ENCODE peak calls at places on chromosomes 4 and X, in seven cellular contexts. V is stimulated activated CD4-positive, alpha-beta T cell treated with anti-CD3 and anti-CD28 coated beads, TNF-alpha, amount 100 ng/mL, for 1 hour; Q is hepatocyte; G is left cardiac atrium; S is AG08396; O is NCI-H2081; I is T-helper 9 cell. M is an unnamed sample.
A peak's percentile ranks its signal among the peaks of the same experiment; 100 is the strongest.

GRCh38 chrX:5575407-5575806 is 653.3 kb downstream of the NLGN4X start:
- DNase-seq in V (no peak), Q (no peak), G (no peak), S (no peak), O (no peak), I (no peak), M (no peak)

GRCh38 chr4:138562544-138562961 is 320.4 kb upstream of the SLC7A11 start:
- DNase-seq in V (no peak), Q (no peak), G (no peak), S (peak; percentile 48), O (no peak), I (no peak), M (no peak)

GRCh38 chr4:108163352-108163751 is 5.4 kb downstream of the LEF1 start:
- DNase-seq in V (no peak), Q (no peak), G (no peak), S (no peak), O (no peak), I (no peak), M (no peak)

GRCh38 chrX:31608651-31609050 is 536.8 kb upstream of the FTHL17 start:
- DNase-seq in V (no peak), Q (no peak), G (no peak), S (no peak), O (no peak), I (no peak), M (no peak)

GRCh38 chrX:69102805-69103204 is 62.4 kb downstream of the PJA1 start:
- DNase-seq in V (no peak), Q (no peak), G (no peak), S (no peak), O (no peak), I (no peak), M (no peak)

GRCh38 chr4:7897811-7898210 is 41.9 kb downstream of the AFAP1 start:
- DNase-seq in V (no peak), Q (no peak), G (no peak), S (no peak), O (no peak), I (no peak), M (no peak)

GRCh38 chr4:36551697-36552214 is 270.3 kb downstream of the DTHD1 start:
- DNase-seq in V (no peak), Q (no peak), G (no peak), S (no peak), O (no peak), I (no peak), M (no peak)

GRCh38 chr4:7623468-7623867 is 188.7 kb upstream of the PSAPL1 start:
- DNase-seq in V (no peak), Q (no peak), G (no peak), S (no peak), O (no peak), I (no peak), M (no peak)

GRCh38 chrX:134600714-134601113 is 57.6 kb downstream of the PLAC1 start:
- DNase-seq in V (no peak), Q (no peak), G (no peak), S (no peak), O (no peak), I (no peak), M (no peak)

GRCh38 chr4:103424853-103425252 is 226.7 kb upstream of the CENPE start:
- DNase-seq in V (no peak), Q (peak; percentile 33), G (no peak), S (no peak), O (no peak), I (no peak), M (no peak)

GRCh38 chr4:8907596-8908205 is 36.1 kb upstream of the HMX1 start:
- DNase-seq in V (no peak), Q (no peak), G (no peak), S (no peak), O (no peak), I (no peak), M (no peak)

GRCh38 chr4:153140294-153140693 is 63.9 kb upstream of the TRIM2 start:
- DNase-seq in V (no peak), Q (no peak), G (no peak), S (no peak), O (no peak), I (no peak), M (no peak)

GRCh38 chr4:6470502-6471302 is 1.7 kb downstream of the PPP2R2C start:
- DNase-seq in V (no peak), Q (peak; percentile 49), G (peak; percentile 78), S (peak; percentile 73), O (no peak), I (no peak), M (peak; percentile 65)

GRCh38 chr4:72063726-72064125 is 31.9 kb downstream of the NPFFR2 start:
- DNase-seq in V (no peak), Q (no peak), G (no peak), S (no peak), O (no peak), I (no peak), M (no peak)

GRCh38 chrX:1483843-1484637 is 31.3 kb upstream of the ASMTL start:
- DNase-seq in V (no peak), Q (no peak), G (no peak), S (no peak), O (no peak), I (no peak), M (no peak)

GRCh38 chrX:3295731-3296130 is 50.7 kb downstream of the MXRA5 start:
- DNase-seq in V (no peak), Q (no peak), G (no peak), S (no peak), O (no peak), I (no peak), M (no peak)

GRCh38 chr4:79597266-79597665 is 189.2 kb upstream of the GK2 start:
- DNase-seq in V (no peak), Q (no peak), G (no peak), S (peak; percentile 5), O (no peak), I (no peak), M (no peak)

GRCh38 chr4:152735302-152735917 is 44.1 kb downstream of the TIGD4 start:
- DNase-seq in V (no peak), Q (peak; percentile 40), G (no peak), S (peak; percentile 26), O (peak; percentile 33), I (no peak), M (peak; percentile 47)

GRCh38 chr4:80243274-80244018 is 23.0 kb upstream of the FGF5 start:
- DNase-seq in V (no peak), Q (no peak), G (no peak), S (no peak), O (peak; percentile 71), I (no peak), M (no peak)